ENCODE peak calls at places on chromosomes 6 and 20, in six cellular contexts. I, R, U, K, D and O are unnamed samples.

GRCh38 chr20:38875170-38875993 is 50.8 kb upstream of the FAM83D start:
- DNase-seq in D (no peak), K (no peak), U (peak), I (no peak), R (peak), O (no peak)

GRCh38 chr6:150485559-150486517 is 113.8 kb upstream of the PLEKHG1 start:
- DNase-seq in R (no peak), K (no peak), D (no peak), U (no peak), I (no peak), O (no peak)

GRCh38 chr6:25694366-25694765 is 42.4 kb downstream of the SCGN start:
- DNase-seq in R (no peak), I (peak), U (no peak), K (no peak), D (no peak), O (no peak)

GRCh38 chr6:136657629-136658028 is 107.4 kb upstream of the MAP7 start:
- DNase-seq in I (no peak), U (no peak), D (no peak), K (no peak), R (no peak), O (no peak)

GRCh38 chr6:15855311-15855710 is 192.5 kb upstream of the DTNBP1 start:
- DNase-seq in U (no peak), D (no peak), I (no peak), R (peak), K (no peak), O (no peak)

GRCh38 chr6:154292066-154292465 is 64.5 kb downstream of the IPCEF1 start:
- DNase-seq in U (no peak), R (no peak), K (no peak), I (no peak), D (no peak), O (no peak)

GRCh38 chr6:45275358-45275757 is 52.8 kb upstream of the RUNX2 start:
- DNase-seq in U (no peak), K (no peak), D (no peak), I (no peak), R (no peak), O (no peak)

GRCh38 chr6:135162678-135163439 is 18.2 kb upstream of the MYB start:
- DNase-seq in U (no peak), I (no peak), D (peak), R (peak), K (peak), O (no peak)

GRCh38 chr6:69795469-69796080 is 1.2 kb downstream of the LMBRD1 start:
- DNase-seq in R (peak), D (no peak), U (no peak), K (no peak), I (no peak), O (no peak)

GRCh38 chr6:3748726-3749389 is 2.7 kb downstream of the PXDC1 start:
- DNase-seq in I (no peak), D (no peak), K (no peak), R (no peak), U (no peak), O (no peak)
- H3K4me3 ChIP-seq in I (peak), D (peak), K (peak), R (no peak), U (no peak), O (peak)

GRCh38 chr6:90364846-90365401 is 68.3 kb upstream of the BACH2 start:
- DNase-seq in R (no peak), D (no peak), I (no peak), K (no peak), U (no peak), O (no peak)
- H3K4me3 ChIP-seq in R (no peak), D (no peak), I (no peak), K (no peak), U (no peak), O (no peak)

GRCh38 chr20:11483697-11484096 is 434.0 kb upstream of the BTBD3 start:
- DNase-seq in D (no peak), K (no peak), I (no peak), R (no peak), U (no peak), O (no peak)

DNA sequence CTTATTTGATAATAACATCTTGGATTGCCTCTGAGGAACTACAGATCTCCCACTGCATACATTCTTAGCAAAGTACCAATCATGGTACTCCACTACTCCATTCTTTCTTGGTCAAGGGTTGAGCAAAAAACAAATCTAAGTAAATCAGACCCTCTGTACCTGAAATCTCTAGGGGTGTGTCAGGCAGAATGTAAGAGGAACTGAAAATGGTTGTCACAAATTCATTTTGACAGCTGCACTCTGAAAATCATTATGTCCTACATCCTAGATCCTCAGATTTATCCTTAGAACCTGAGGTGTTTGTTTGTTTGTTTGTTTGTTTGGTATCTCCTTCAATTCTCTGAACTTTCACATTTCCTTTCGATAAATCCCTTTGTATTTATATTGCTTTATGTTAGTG is 433.2 kb upstream of the BTBD3 start:
- DNase-seq in D (no peak), K (no peak), R (no peak), U (no peak), I (no peak), O (no peak)
- H3K4me3 ChIP-seq in D (no peak), K (no peak), R (no peak), U (no peak), I (no peak), O (no peak)

GRCh38 chr6:105029581-105029980 is 72.7 kb downstream of the LIN28B start:
- DNase-seq in I (no peak), D (no peak), R (no peak), K (no peak), U (no peak), O (no peak)
- H3K4me3 ChIP-seq in I (no peak), D (no peak), R (no peak), K (no peak), U (no peak), O (no peak)

GRCh38 chr20:4776079-4776630 is 54.4 kb downstream of the PRND start:
- DNase-seq in K (no peak), D (no peak), U (no peak), R (no peak), I (no peak), O (no peak)

GRCh38 chr20:4774209-4774608 is 52.5 kb downstream of the PRND start:
- DNase-seq in D (no peak), R (no peak), K (no peak), U (no peak), I (no peak), O (no peak)

GRCh38 chr20:4772132-4772531 is 50.4 kb downstream of the PRND start:
- DNase-seq in K (no peak), I (no peak), R (no peak), D (no peak), U (no peak), O (no peak)

GRCh38 chr20:4775322-4776078 is 53.8 kb downstream of the PRND start:
- DNase-seq in U (no peak), K (no peak), D (no peak), I (no peak), R (no peak), O (no peak)

GRCh38 chr20:4773736-4774135 is 52.0 kb downstream of the PRND start:
- DNase-seq in K (no peak), U (no peak), R (no peak), I (no peak), D (no peak), O (no peak)
- H3K4me3 ChIP-seq in K (no peak), U (no peak), R (no peak), I (no peak), D (no peak), O (no peak)

DNA sequence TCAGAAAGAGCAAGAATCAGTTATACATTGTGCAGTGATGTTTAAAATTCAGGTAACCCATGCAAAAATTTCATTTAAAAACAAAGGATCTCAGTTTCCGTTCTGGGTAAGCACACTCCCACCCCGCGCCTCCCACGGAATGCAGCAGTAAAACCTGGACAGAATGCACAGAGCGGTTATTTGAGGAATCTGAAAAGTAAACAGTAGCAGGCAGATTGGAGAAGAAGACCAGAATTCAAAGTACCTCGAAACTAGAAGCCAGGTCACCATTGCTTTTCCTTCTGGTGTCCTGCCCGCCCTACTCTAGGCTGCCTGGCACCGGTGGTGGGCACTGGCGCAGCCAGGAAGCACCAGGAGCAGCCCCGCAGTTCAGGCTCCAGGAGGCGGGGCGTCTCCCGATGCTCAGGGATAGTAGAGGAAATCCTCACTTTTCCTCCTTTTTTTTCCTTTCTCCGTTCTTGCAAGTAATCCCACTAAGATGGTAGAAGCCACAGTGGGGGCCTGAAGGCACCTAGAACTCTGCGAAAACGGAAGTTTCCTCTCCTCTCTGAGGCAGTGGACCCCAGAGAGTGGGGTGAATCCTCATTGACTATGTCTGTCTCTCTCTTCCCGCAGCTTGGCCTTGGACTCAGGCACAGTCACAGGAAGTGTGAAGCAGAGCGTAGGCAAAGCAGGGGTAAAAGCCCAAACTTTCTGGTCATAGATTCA is 28.3 kb downstream of the METTL24 start:
- DNase-seq in I (no peak), R (no peak), K (no peak), D (no peak), U (no peak), O (no peak)
- H3K4me3 ChIP-seq in I (peak), R (no peak), K (no peak), D (peak), U (no peak), O (peak)